ENCODE peak calls at places on chromosome 3, in seven cellular contexts. One of them, this sample, is unnamed.
A peak's percentile ranks its signal among the peaks of the same experiment; 100 is the strongest.

GRCh38 chr3:32076566-32076965 is 29.9 kb upstream of the GPD1L start:
- DNase-seq in mesendoderm: no peak
- DNase-seq in H1: peak; percentile 31
- DNase-seq in IMR-90: no peak
- DNase-seq in mesenchymal stem cell: no peak
- DNase-seq in trophoblast cell: no peak
- DNase-seq in H9: no peak
- DNase-seq in this sample: no peak

GRCh38 chr3:27326211-27326948 is 42.8 kb downstream of the NEK10 start:
- DNase-seq in mesendoderm: no peak
- DNase-seq in IMR-90: peak; percentile 98
- DNase-seq in H1: no peak
- DNase-seq in trophoblast cell: peak; percentile 36
- DNase-seq in mesenchymal stem cell: peak; percentile 94
- DNase-seq in H9: no peak
- DNase-seq in this sample: no peak

GRCh38 chr3:65138531-65138930 is 450.7 kb upstream of the ADAMTS9 start:
- DNase-seq in IMR-90: no peak
- DNase-seq in H1: no peak
- DNase-seq in mesendoderm: peak; percentile 45
- DNase-seq in trophoblast cell: no peak
- DNase-seq in mesenchymal stem cell: no peak
- DNase-seq in H9: no peak
- DNase-seq in this sample: no peak

GRCh38 chr3:32684800-32685603 is at the start of gene CNOT10:
- DNase-seq in H9: peak; percentile 98
- DNase-seq in trophoblast cell: peak; percentile 96
- DNase-seq in mesendoderm: peak; percentile 99
- DNase-seq in mesenchymal stem cell: peak; percentile 96
- DNase-seq in IMR-90: peak; percentile 89
- DNase-seq in H1: peak; percentile 92
- DNase-seq in this sample: peak; percentile 90

GRCh38 chr3:152609891-152610290 is 225.0 kb upstream of the P2RY1 start:
- DNase-seq in H1: no peak
- DNase-seq in trophoblast cell: no peak
- DNase-seq in H9: peak; percentile 34
- DNase-seq in mesenchymal stem cell: no peak
- DNase-seq in mesendoderm: peak; percentile 15
- DNase-seq in IMR-90: no peak
- DNase-seq in this sample: no peak

GRCh38 chr3:27090265-27091041 is 278.7 kb downstream of the NEK10 start:
- DNase-seq in mesendoderm: no peak
- DNase-seq in H1: no peak
- DNase-seq in mesenchymal stem cell: peak; percentile 59
- DNase-seq in trophoblast cell: no peak
- DNase-seq in IMR-90: peak; percentile 10
- DNase-seq in H9: no peak
- DNase-seq in this sample: no peak

GRCh38 chr3:86793786-86794185 is 197.2 kb downstream of the VGLL3 start:
- DNase-seq in H1: no peak
- DNase-seq in H9: no peak
- DNase-seq in mesenchymal stem cell: peak; percentile 92
- DNase-seq in trophoblast cell: peak; percentile 77
- DNase-seq in mesendoderm: peak; percentile 71
- DNase-seq in IMR-90: peak; percentile 97
- DNase-seq in this sample: no peak

GRCh38 chr3:31167666-31168065 is 273.2 kb upstream of the GADL1 start:
- DNase-seq in H9: no peak
- DNase-seq in H1: no peak
- DNase-seq in mesendoderm: no peak
- DNase-seq in trophoblast cell: peak; percentile 75
- DNase-seq in IMR-90: peak; percentile 2
- DNase-seq in mesenchymal stem cell: peak; percentile 1
- DNase-seq in this sample: no peak

GRCh38 chr3:37031115-37031682 is 37.9 kb downstream of the MLH1 start:
- DNase-seq in trophoblast cell: no peak
- DNase-seq in IMR-90: peak; percentile 13
- DNase-seq in mesendoderm: no peak
- DNase-seq in H9: no peak
- DNase-seq in mesenchymal stem cell: no peak
- DNase-seq in H1: no peak
- DNase-seq in this sample: no peak

GRCh38 chr3:135916310-135916709 is 49.2 kb upstream of the PPP2R3A start:
- DNase-seq in IMR-90: no peak
- DNase-seq in trophoblast cell: peak; percentile 18
- DNase-seq in H1: no peak
- DNase-seq in H9: no peak
- DNase-seq in mesenchymal stem cell: no peak
- DNase-seq in mesendoderm: no peak
- DNase-seq in this sample: no peak

GRCh38 chr3:35932995-35933394 is 293.7 kb downstream of the ARPP21 start:
- DNase-seq in mesendoderm: no peak
- DNase-seq in IMR-90: peak; percentile 94
- DNase-seq in H9: no peak
- DNase-seq in trophoblast cell: peak; percentile 6
- DNase-seq in H1: no peak
- DNase-seq in mesenchymal stem cell: peak; percentile 49
- DNase-seq in this sample: no peak

GRCh38 chr3:72100062-72100511 is 315.1 kb upstream of the PROK2 start:
- DNase-seq in mesenchymal stem cell: peak; percentile 11
- DNase-seq in H9: peak; percentile 66
- DNase-seq in mesendoderm: peak; percentile 72
- DNase-seq in trophoblast cell: no peak
- DNase-seq in IMR-90: no peak
- DNase-seq in H1: peak; percentile 58
- DNase-seq in this sample: no peak

GRCh38 chr3:152335273-152335672 is 66.5 kb downstream of the MBNL1 start:
- DNase-seq in H1: no peak
- DNase-seq in H9: no peak
- DNase-seq in mesenchymal stem cell: no peak
- DNase-seq in mesendoderm: no peak
- DNase-seq in IMR-90: no peak
- DNase-seq in trophoblast cell: no peak
- DNase-seq in this sample: no peak

GRCh38 chr3:48563382-48563918 is at the start of gene UCN2:
- DNase-seq in IMR-90: peak; percentile 21
- DNase-seq in H1: no peak
- DNase-seq in trophoblast cell: no peak
- DNase-seq in mesendoderm: no peak
- DNase-seq in H9: no peak
- DNase-seq in mesenchymal stem cell: peak; percentile 51
- DNase-seq in this sample: no peak
- H3K4me2 ChIP-seq in IMR-90: no peak within 1 kb of the TSS
- H3K4me2 ChIP-seq in H1: no peak within 1 kb of the TSS
- H3K4me2 ChIP-seq in trophoblast cell: no peak within 1 kb of the TSS
- H3K4me2 ChIP-seq in mesendoderm: no peak within 1 kb of the TSS
- H3K4me2 ChIP-seq in H9: no peak within 1 kb of the TSS
- H3K4me2 ChIP-seq in mesenchymal stem cell: no peak within 1 kb of the TSS
- H3K4me2 ChIP-seq in this sample: no peak within 1 kb of the TSS

GRCh38 chr3:24953060-24953771 is 458.6 kb upstream of the THRB start:
- DNase-seq in mesendoderm: peak; percentile 22
- DNase-seq in IMR-90: no peak
- DNase-seq in H1: no peak
- DNase-seq in trophoblast cell: no peak
- DNase-seq in mesenchymal stem cell: no peak
- DNase-seq in H9: no peak
- DNase-seq in this sample: no peak

GRCh38 chr3:24963762-24964625 is 464.1 kb upstream of the RARB start:
- DNase-seq in IMR-90: peak; percentile 17
- DNase-seq in trophoblast cell: peak; percentile 58
- DNase-seq in H9: no peak
- DNase-seq in mesendoderm: peak; percentile 41
- DNase-seq in H1: no peak
- DNase-seq in mesenchymal stem cell: peak; percentile 45
- DNase-seq in this sample: peak; percentile 12

GRCh38 chr3:24956613-24957012 is 462.0 kb upstream of the THRB start:
- DNase-seq in trophoblast cell: no peak
- DNase-seq in H1: no peak
- DNase-seq in IMR-90: no peak
- DNase-seq in mesendoderm: no peak
- DNase-seq in H9: no peak
- DNase-seq in mesenchymal stem cell: no peak
- DNase-seq in this sample: no peak

DNA sequence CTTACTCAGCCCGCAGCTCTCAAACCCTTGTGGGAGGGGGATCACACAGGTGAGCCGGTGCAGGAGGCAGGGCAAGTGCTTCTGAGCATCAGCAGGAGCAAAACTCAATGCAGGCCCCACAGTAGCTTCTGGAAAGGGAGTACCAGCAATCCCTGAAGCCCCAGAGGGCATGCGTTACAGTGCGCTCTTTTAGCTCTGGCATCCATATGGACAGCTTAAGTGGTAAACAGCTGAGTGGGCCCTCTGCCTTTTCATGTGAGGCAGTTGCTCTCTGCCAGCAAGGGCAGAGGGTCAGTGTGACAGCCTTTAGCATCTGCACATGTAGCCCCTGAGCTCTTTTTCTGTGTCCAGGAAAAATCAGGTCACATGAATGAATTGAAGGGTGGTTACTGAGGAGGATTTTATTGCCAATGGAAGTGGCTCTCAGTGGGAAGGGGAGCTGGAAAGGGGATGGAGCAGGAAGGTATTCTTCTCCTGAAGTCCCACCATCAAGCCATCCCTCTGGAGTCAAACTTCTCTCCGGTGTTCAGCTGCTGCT is 464.3 kb upstream of the THRB start:
- DNase-seq in H1: no peak
- DNase-seq in mesendoderm: no peak
- DNase-seq in H9: no peak
- DNase-seq in IMR-90: no peak
- DNase-seq in trophoblast cell: no peak
- DNase-seq in mesenchymal stem cell: no peak
- DNase-seq in this sample: no peak
- H3K4ac ChIP-seq in H1: no peak overlapping the region
- H3K4ac ChIP-seq in mesendoderm: no peak overlapping the region
- H3K4ac ChIP-seq in H9: no peak overlapping the region
- H3K4ac ChIP-seq in IMR-90: no peak overlapping the region
- H3K4ac ChIP-seq in trophoblast cell: no peak overlapping the region
- H3K4ac ChIP-seq in mesenchymal stem cell: no peak overlapping the region
- H3K4ac ChIP-seq in this sample: no peak overlapping the region

GRCh38 chr3:119796368-119796767 is 14.5 kb downstream of the NR1I2 start:
- DNase-seq in trophoblast cell: no peak
- DNase-seq in mesendoderm: no peak
- DNase-seq in H1: no peak
- DNase-seq in mesenchymal stem cell: no peak
- DNase-seq in IMR-90: no peak
- DNase-seq in H9: no peak
- DNase-seq in this sample: no peak

GRCh38 chr3:119792270-119792669 is 10.4 kb downstream of the NR1I2 start:
- DNase-seq in mesenchymal stem cell: no peak
- DNase-seq in mesendoderm: no peak
- DNase-seq in IMR-90: no peak
- DNase-seq in trophoblast cell: no peak
- DNase-seq in H1: peak; percentile 22
- DNase-seq in H9: no peak
- DNase-seq in this sample: no peak

GRCh38 chr3:119795849-119796248 is 13.9 kb downstream of the NR1I2 start:
- DNase-seq in IMR-90: no peak
- DNase-seq in mesenchymal stem cell: no peak
- DNase-seq in H1: no peak
- DNase-seq in H9: no peak
- DNase-seq in trophoblast cell: no peak
- DNase-seq in mesendoderm: no peak
- DNase-seq in this sample: no peak

GRCh38 chr3:119794971-119795612 is 13.2 kb downstream of the NR1I2 start:
- DNase-seq in H9: peak; percentile 78
- DNase-seq in IMR-90: no peak
- DNase-seq in mesendoderm: peak; percentile 97
- DNase-seq in mesenchymal stem cell: peak; percentile 11
- DNase-seq in H1: no peak
- DNase-seq in trophoblast cell: peak; percentile 80
- DNase-seq in this sample: peak; percentile 64

GRCh38 chr3:119794401-119794800 is 12.5 kb downstream of the NR1I2 start:
- DNase-seq in mesenchymal stem cell: no peak
- DNase-seq in H9: no peak
- DNase-seq in mesendoderm: no peak
- DNase-seq in trophoblast cell: no peak
- DNase-seq in H1: no peak
- DNase-seq in IMR-90: no peak
- DNase-seq in this sample: no peak
- H4K8ac ChIP-seq in mesenchymal stem cell: no peak overlapping the region
- H4K8ac ChIP-seq in H9: no peak overlapping the region
- H4K8ac ChIP-seq in mesendoderm: no peak overlapping the region
- H4K8ac ChIP-seq in trophoblast cell: peak overlapping the region; percentile 9
- H4K8ac ChIP-seq in H1: no peak overlapping the region
- H4K8ac ChIP-seq in IMR-90: no peak overlapping the region
- H4K8ac ChIP-seq in this sample: no peak overlapping the region

GRCh38 chr3:46884929-46885328 is 7.4 kb downstream of the PTH1R start:
- DNase-seq in IMR-90: no peak
- DNase-seq in mesenchymal stem cell: no peak
- DNase-seq in trophoblast cell: no peak
- DNase-seq in H9: no peak
- DNase-seq in H1: no peak
- DNase-seq in mesendoderm: no peak
- DNase-seq in this sample: no peak
- H3K4me2 ChIP-seq in IMR-90: no peak overlapping the region
- H3K4me2 ChIP-seq in mesenchymal stem cell: no peak overlapping the region
- H3K4me2 ChIP-seq in trophoblast cell: peak overlapping the region; percentile 74
- H3K4me2 ChIP-seq in H9: no peak overlapping the region
- H3K4me2 ChIP-seq in H1: peak overlapping the region; percentile 74
- H3K4me2 ChIP-seq in mesendoderm: no peak overlapping the region
- H3K4me2 ChIP-seq in this sample: no peak overlapping the region

DNA sequence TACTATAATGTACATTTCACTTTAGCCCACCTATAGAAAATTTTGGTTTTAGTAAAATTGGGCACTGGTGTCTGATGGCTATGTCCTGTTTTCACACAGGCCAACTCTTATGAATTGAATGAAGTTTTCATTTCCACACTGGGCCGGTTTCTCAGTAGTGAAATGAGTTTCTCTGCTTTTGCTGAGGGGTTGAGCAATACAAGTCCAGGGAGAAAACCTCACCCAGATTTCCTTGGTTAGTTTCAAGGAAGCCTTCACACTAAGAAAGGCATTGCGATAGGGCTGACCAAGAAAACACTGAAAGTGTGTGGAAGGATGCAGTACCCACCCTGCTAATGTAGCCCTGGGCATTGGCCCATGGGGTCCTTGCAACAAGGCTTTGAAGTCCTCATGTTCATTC is 331.5 kb upstream of the CFAP20DC start:
- DNase-seq in H9: no peak
- DNase-seq in IMR-90: no peak
- DNase-seq in trophoblast cell: no peak
- DNase-seq in mesendoderm: no peak
- DNase-seq in H1: no peak
- DNase-seq in mesenchymal stem cell: no peak
- DNase-seq in this sample: no peak
- H3K4ac ChIP-seq in H9: no peak overlapping the region
- H3K4ac ChIP-seq in IMR-90: no peak overlapping the region
- H3K4ac ChIP-seq in trophoblast cell: no peak overlapping the region
- H3K4ac ChIP-seq in mesendoderm: no peak overlapping the region
- H3K4ac ChIP-seq in H1: no peak overlapping the region
- H3K4ac ChIP-seq in mesenchymal stem cell: no peak overlapping the region
- H3K4ac ChIP-seq in this sample: no peak overlapping the region

This sample was measured in neuronal stem cell.